ENCODE peak calls at places on chromosomes 11 and 22, in six cellular contexts. S, L, O, J, T and A are unnamed samples.

GRCh38 chr11:78860720-78861422 is 286.2 kb upstream of the NARS2 start:
- DNase-seq in S (peak; percentile 49), L (peak; percentile 24), O (no peak), J (no peak), T (no peak), A (peak; percentile 71)

GRCh38 chr11:115284766-115285165 is 219.4 kb downstream of the CADM1 start:
- DNase-seq in S (no peak), L (no peak), O (no peak), J (peak; percentile 20), T (no peak), A (no peak)

GRCh38 chr11:68365943-68366435 is 53.6 kb downstream of the LRP5 start:
- DNase-seq in S (no peak), L (no peak), O (no peak), J (no peak), T (no peak), A (no peak)

GRCh38 chr11:63670077-63670737 is 969 bp downstream of the ATL3 start:
- DNase-seq in S (peak; percentile 69), L (peak; percentile 67), O (no peak), J (peak; percentile 83), T (no peak), A (no peak)

GRCh38 chr11:27718346-27718852 is 18.1 kb upstream of the BDNF start:
- DNase-seq in S (peak; percentile 96), L (peak; percentile 61), O (no peak), J (no peak), T (peak; percentile 59), A (peak; percentile 88)

GRCh38 chr22:49966716-49967332 is 6.3 kb downstream of the PIM3 start:
- DNase-seq in S (no peak), L (no peak), O (no peak), J (no peak), T (no peak), A (peak; percentile 63)

GRCh38 chr11:116219171-116219635 is 553.6 kb downstream of the BUD13 start:
- DNase-seq in S (peak; percentile 3), L (no peak), O (no peak), J (no peak), T (no peak), A (no peak)

GRCh38 chr11:69926376-69927050 is 107.3 kb upstream of the FGF3 start:
- DNase-seq in S (no peak), L (no peak), O (no peak), J (no peak), T (no peak), A (peak; percentile 41)

GRCh38 chr22:22882033-22882717 is 5.4 kb upstream of the IGLL5 start:
- DNase-seq in S (peak; percentile 13), L (no peak), O (no peak), J (no peak), T (peak; percentile 12), A (peak; percentile 55)

GRCh38 chr11:12624595-12624994 is 49.6 kb upstream of the TEAD1 start:
- DNase-seq in S (no peak), L (no peak), O (no peak), J (no peak), T (no peak), A (no peak)

GRCh38 chr11:66338276-66339162 is 2.3 kb upstream of the RIN1 start:
- DNase-seq in S (no peak), L (no peak), O (no peak), J (no peak), T (no peak), A (no peak)

GRCh38 chr11:34030386-34030785 is 21.1 kb upstream of the CAPRIN1 start:
- DNase-seq in S (no peak), L (no peak), O (no peak), J (no peak), T (no peak), A (no peak)

GRCh38 chr11:129249351-129249750 is 57.2 kb upstream of the ARHGAP32 start:
- DNase-seq in S (peak; percentile 89), L (peak; percentile 95), O (no peak), J (no peak), T (no peak), A (no peak)

GRCh38 chr11:111916768-111917167 is 1.9 kb upstream of the C11orf52 start:
- DNase-seq in S (no peak), L (no peak), O (no peak), J (no peak), T (no peak), A (no peak)

GRCh38 chr22:43861529-43861928 is 784 bp downstream of the SULT4A1 start:
- DNase-seq in S (no peak), L (peak; percentile 19), O (no peak), J (no peak), T (no peak), A (no peak)

GRCh38 chr11:63595296-63595695 is 18.9 kb downstream of the PLAAT3 start:
- DNase-seq in S (peak; percentile 39), L (peak; percentile 46), O (no peak), J (no peak), T (no peak), A (peak; percentile 7)

GRCh38 chr11:72635931-72636330 is 38.3 kb downstream of the PDE2A start:
- DNase-seq in S (no peak), L (no peak), O (no peak), J (no peak), T (no peak), A (peak; percentile 72)

GRCh38 chr11:61075891-61076290 is 26.4 kb upstream of the CD5 start:
- DNase-seq in S (peak; percentile 38), L (peak; percentile 3), O (no peak), J (peak; percentile 41), T (peak; percentile 28), A (no peak)

GRCh38 chr11:767238-767637 is 10.0 kb downstream of the GATD1 start:
- DNase-seq in S (no peak), L (no peak), O (no peak), J (no peak), T (no peak), A (no peak)

GRCh38 chr22:43330178-43331063 is 12.8 kb downstream of the SCUBE1 start:
- DNase-seq in S (no peak), L (no peak), O (no peak), J (no peak), T (no peak), A (peak; percentile 18)

GRCh38 chr11:7688238-7688826 is 15.0 kb upstream of the CYB5R2 start:
- DNase-seq in S (peak; percentile 56), L (peak; percentile 24), O (no peak), J (no peak), T (no peak), A (no peak)

GRCh38 chr11:16081756-16082531 is 274.4 kb downstream of the SOX6 start:
- DNase-seq in S (no peak), L (no peak), O (no peak), J (no peak), T (no peak), A (no peak)

GRCh38 chr11:112769170-112769569 is 192.1 kb upstream of the NCAM1 start:
- DNase-seq in S (no peak), L (no peak), O (no peak), J (no peak), T (no peak), A (no peak)

GRCh38 chr11:74696932-74697687 is 34.1 kb downstream of the CHRDL2 start:
- DNase-seq in S (peak; percentile 94), L (peak; percentile 93), O (no peak), J (peak; percentile 69), T (no peak), A (peak; percentile 78)

GRCh38 chr11:26753738-26754504 is 32.1 kb upstream of the SLC5A12 start:
- DNase-seq in S (peak; percentile 72), L (peak; percentile 84), O (no peak), J (no peak), T (no peak), A (peak; percentile 65)

GRCh38 chr11:77136074-77136473 is 8.0 kb downstream of the MYO7A start:
- DNase-seq in S (peak; percentile 61), L (peak; percentile 51), O (no peak), J (no peak), T (peak; percentile 78), A (no peak)

GRCh38 chr11:118923721-118924587 is 1.8 kb downstream of the BCL9L start:
- DNase-seq in S (no peak), L (no peak), O (no peak), J (no peak), T (no peak), A (no peak)

GRCh38 chr22:17845790-17846189 is 71.5 kb upstream of the BID start:
- DNase-seq in S (no peak), L (no peak), O (no peak), J (no peak), T (no peak), A (no peak)

GRCh38 chr22:20475115-20475436 is 20.5 kb downstream of the KLHL22 start:
- DNase-seq in S (no peak), L (no peak), O (no peak), J (no peak), T (no peak), A (no peak)

GRCh38 chr22:50260801-50261614 is 475 bp downstream of the MAPK12 start:
- DNase-seq in S (peak; percentile 65), L (peak; percentile 64), O (peak; percentile 87), J (no peak), T (no peak), A (peak; percentile 78)

GRCh38 chr11:110032257-110032656 is 60.9 kb upstream of the ZC3H12C start:
- DNase-seq in S (no peak), L (no peak), O (no peak), J (no peak), T (no peak), A (no peak)

GRCh38 chr11:8252388-8252787 is 11.3 kb downstream of the LMO1 start:
- DNase-seq in S (peak; percentile 15), L (no peak), O (no peak), J (no peak), T (no peak), A (peak; percentile 35)

GRCh38 chr11:2775083-2775625 is 75.4 kb upstream of the KCNQ1OT1 start:
- DNase-seq in S (no peak), L (no peak), O (no peak), J (no peak), T (no peak), A (peak; percentile 36)

GRCh38 chr11:2581151-2581930 is 118.5 kb downstream of the KCNQ1OT1 start:
- DNase-seq in S (no peak), L (no peak), O (no peak), J (no peak), T (no peak), A (peak; percentile 45)

GRCh38 chr11:103608566-103608965 is 427.9 kb upstream of the DDI1 start:
- DNase-seq in S (peak; percentile 75), L (peak; percentile 84), O (no peak), J (no peak), T (no peak), A (no peak)